ENCODE peak calls at places on chromosome 4, in ten cellular contexts. Y is RWPE1, O is adrenal gland, J is foreskin keratinocyte, M is sigmoid colon, G is glutamatergic neuron, K is lower leg skin, I is H9, B is fibroblast of lung, U is AG09319. E is an unnamed sample.
A peak's percentile ranks its signal among the peaks of the same experiment; 100 is the strongest.

GRCh38 chr4:135277980-135278315 is 1076.4 kb upstream of the PABPC4L start:
- DNase-seq in J (no peak), K (no peak), O (no peak), M (no peak), U (no peak), I (no peak), B (no peak), G (no peak), Y (no peak), E (no peak)

GRCh38 chr4:11487139-11487538 is 58.4 kb upstream of the HS3ST1 start:
- DNase-seq in U (no peak), K (no peak), J (no peak), I (no peak), B (no peak), O (no peak), Y (no peak), M (no peak), G (no peak), E (no peak)

GRCh38 chr4:142846105-142846728 is at the start of gene INPP4B:
- DNase-seq in G (peak; percentile 72), B (peak; percentile 60), I (peak; percentile 53), O (peak; percentile 28), Y (peak; percentile 34), M (peak; percentile 79), J (peak; percentile 46), U (no peak), K (no peak), E (no peak)

GRCh38 chr4:68416591-68416990 is 30.7 kb upstream of the TMPRSS11E start:
- DNase-seq in K (no peak), B (no peak), M (no peak), G (no peak), O (no peak), U (no peak), J (peak; percentile 61), I (no peak), Y (peak; percentile 59), E (no peak)

GRCh38 chr4:1416948-1417260 is 10.7 kb upstream of the NKX1-1 start:
- DNase-seq in Y (no peak), J (no peak), U (no peak), G (no peak), K (no peak), O (no peak), I (no peak), B (no peak), M (peak; percentile 43), E (no peak)

GRCh38 chr4:138845664-138846063 is 169.9 kb upstream of the NOCT start:
- DNase-seq in I (no peak), K (no peak), M (no peak), B (no peak), G (no peak), O (no peak), J (no peak), Y (no peak), U (no peak), E (no peak)

GRCh38 chr4:100479971-100480370 is 37.9 kb downstream of the EMCN start:
- DNase-seq in J (no peak), M (no peak), G (no peak), Y (no peak), B (no peak), K (no peak), O (no peak), I (no peak), U (no peak), E (no peak)

GRCh38 chr4:18524667-18525066 is 503.1 kb upstream of the LCORL start:
- DNase-seq in J (no peak), Y (no peak), G (no peak), I (no peak), U (no peak), K (no peak), B (no peak), O (peak; percentile 16), M (no peak), E (no peak)

DNA sequence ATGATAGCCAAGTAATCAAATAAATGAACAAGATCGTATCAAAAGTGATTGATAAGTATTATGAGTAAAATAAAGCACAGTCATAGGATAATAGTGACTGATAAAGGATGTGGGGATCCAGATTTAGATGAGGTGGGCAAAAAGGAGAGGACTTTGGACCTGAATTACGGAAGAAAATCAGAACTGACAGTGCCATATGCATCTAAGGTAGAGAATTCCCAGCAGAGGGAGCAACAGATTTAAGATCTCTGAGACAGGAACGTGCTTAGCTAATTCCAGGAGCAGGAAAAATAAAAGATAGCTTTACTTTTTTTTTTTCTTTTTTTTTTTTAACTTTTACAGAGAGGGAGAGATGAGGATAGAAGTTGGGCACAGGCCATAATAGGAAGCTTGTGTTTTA is 189.9 kb downstream of the NWD2 start:
- DNase-seq in O (no peak), I (no peak), Y (no peak), U (no peak), G (no peak), K (no peak), B (peak; percentile 8), J (no peak), M (no peak), E (no peak)
- TF ChIP-seq CTCF in O (no peak), I (peak; percentile 35), Y (peak; percentile 9), U (no peak), G (no peak), K (no peak), B (no peak), J (peak; percentile 55), M (no peak), E (no peak)

GRCh38 chr4:180799798-180800197 is 1443.4 kb upstream of the TENM3 start:
- DNase-seq in O (no peak), K (no peak), J (no peak), M (no peak), G (no peak), Y (no peak), B (peak; percentile 23), U (no peak), I (no peak), E (no peak)

GRCh38 chr4:180794352-180794751 is 1448.8 kb upstream of the TENM3 start:
- DNase-seq in Y (no peak), O (no peak), U (no peak), G (no peak), B (no peak), M (no peak), I (no peak), K (no peak), J (no peak), E (no peak)

DNA sequence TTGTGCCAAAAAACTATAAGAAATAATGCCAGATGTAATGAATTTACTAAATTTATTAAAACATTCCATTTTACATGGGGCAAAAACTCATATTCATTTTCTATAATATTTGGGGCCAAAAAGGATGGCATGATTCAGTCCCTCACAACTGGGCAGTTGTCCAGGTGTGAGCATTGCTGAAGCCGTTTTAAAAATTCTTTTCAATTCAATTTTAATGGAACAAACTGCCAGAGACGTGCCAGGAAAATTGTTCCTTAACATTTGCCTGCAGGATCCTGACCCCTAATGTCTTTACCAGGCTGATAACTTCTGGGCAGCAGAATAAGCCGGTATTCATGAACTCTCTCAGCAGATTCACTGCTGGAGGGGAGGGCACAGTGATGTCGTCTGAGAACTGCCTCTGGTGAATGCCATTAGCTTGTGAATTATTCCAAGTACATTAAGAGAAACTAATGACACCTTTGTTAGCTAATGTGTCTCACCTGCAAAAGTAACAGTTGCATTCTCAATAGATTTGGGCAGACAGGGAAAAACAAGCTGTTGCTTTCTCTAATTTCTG is 1445.1 kb upstream of the TENM3 start:
- DNase-seq in U (no peak), O (peak; percentile 76), J (no peak), M (no peak), K (no peak), Y (no peak), G (no peak), I (peak; percentile 33), B (no peak), E (no peak)
- TF ChIP-seq CTCF in U (no peak), O (no peak), J (no peak), M (no peak), K (no peak), Y (no peak), G (no peak), I (no peak), B (no peak), E (no peak)

GRCh38 chr4:91118597-91118996 is 991.4 kb downstream of the CCSER1 start:
- DNase-seq in K (no peak), U (no peak), B (no peak), I (no peak), J (no peak), M (no peak), G (no peak), O (no peak), Y (no peak), E (no peak)
- TF ChIP-seq CTCF in K (no peak), U (no peak), B (no peak), I (no peak), J (no peak), M (no peak), G (no peak), O (no peak), Y (no peak), E (no peak)

GRCh38 chr4:105896984-105897760 is 1.9 kb downstream of the NPNT start:
- DNase-seq in K (no peak), I (no peak), U (no peak), B (no peak), O (no peak), M (no peak), G (no peak), J (peak; percentile 66), Y (peak; percentile 18), E (no peak)

GRCh38 chr4:105894570-105895323 is 524 bp upstream of the NPNT start:
- DNase-seq in G (no peak), Y (peak; percentile 21), M (no peak), U (no peak), I (peak; percentile 58), B (peak; percentile 50), O (no peak), K (no peak), J (peak; percentile 36), E (no peak)

GRCh38 chr4:105896461-105896939 is 1.2 kb downstream of the NPNT start:
- DNase-seq in Y (no peak), J (no peak), U (no peak), O (no peak), K (no peak), B (no peak), M (no peak), I (peak; percentile 63), G (no peak), E (no peak)

GRCh38 chr4:105895324-105895608 is at the start of gene NPNT:
- DNase-seq in G (peak; percentile 37), Y (peak; percentile 12), B (no peak), O (no peak), M (no peak), J (peak; percentile 3), I (peak; percentile 44), K (no peak), U (no peak), E (peak; percentile 11)

DNA sequence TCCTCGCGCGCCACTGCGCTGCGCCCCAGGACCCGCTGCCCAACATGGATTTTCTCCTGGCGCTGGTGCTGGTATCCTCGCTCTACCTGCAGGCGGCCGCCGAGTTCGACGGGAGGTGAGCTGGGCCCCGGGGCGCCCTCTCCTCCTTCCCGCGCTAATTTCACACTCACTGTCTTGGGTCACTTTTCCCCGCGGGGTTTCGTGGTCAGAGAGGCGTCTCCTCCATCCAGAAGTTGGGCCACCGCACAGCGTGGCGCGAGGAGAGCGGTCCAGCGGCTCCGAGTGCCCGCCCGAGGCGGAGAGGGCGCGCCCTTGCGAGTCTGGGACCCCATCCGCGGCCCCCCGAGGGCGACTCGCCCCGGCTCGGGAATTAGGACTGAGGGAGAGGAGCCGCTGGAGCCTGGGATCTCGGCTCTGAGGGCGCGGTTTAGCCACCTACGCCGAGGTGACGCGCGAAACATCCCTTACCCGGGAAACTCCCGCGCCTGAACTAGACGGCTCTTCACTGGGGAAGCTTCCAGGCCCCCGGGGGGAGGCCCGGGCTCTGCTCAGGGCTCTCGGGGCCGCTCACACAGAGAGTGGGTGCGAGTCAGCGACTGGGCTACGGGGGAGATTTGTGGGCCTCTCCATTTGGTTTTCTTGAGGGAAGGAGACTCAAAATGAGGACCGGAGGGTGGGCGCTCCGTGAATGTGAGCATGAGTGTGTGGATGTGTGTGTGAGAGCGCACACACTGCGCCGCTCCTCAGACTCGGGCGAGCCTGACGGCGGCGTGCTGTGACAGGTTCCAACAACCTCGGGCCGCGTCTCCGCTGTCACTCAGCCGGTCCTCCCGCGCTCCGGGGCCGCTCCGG is 564 bp downstream of the NPNT start:
- DNase-seq in M (no peak), Y (peak; percentile 37), J (peak; percentile 42), U (no peak), I (peak; percentile 45), G (peak; percentile 58), K (no peak), O (no peak), B (no peak), E (no peak)
- TF ChIP-seq CTCF in M (no peak), Y (peak; percentile 9), J (peak; percentile 33), U (no peak), I (peak; percentile 25), G (no peak), K (no peak), O (no peak), B (no peak), E (no peak)

E was measured in D721Med.